ENCODE peak calls at places on chromosome 13, in six cellular contexts. N is stimulated activated CD4-positive, alpha-beta T cell treated with anti-CD3 and anti-CD28 coated beads, Interleukin-2, amount 100 ng/mL, for 24 hours; R is ascending aorta; Q is activated gamma-delta T cell treated with Interleukin-2 at 50 U/mL for 16 hours; G is activated T-cell treated with anti-CD3 and anti-CD28 coated beads for 1 hour; D is psoas muscle. H is an unnamed sample.
A peak's percentile ranks its signal among the peaks of the same experiment; 100 is the strongest.

GRCh38 chr13:112679381-112679780 is 10.5 kb upstream of the ATP11A start:
- DNase-seq in Q (no peak), R (peak; percentile 56), D (no peak), G (no peak), N (peak; percentile 12), H (no peak)

GRCh38 chr13:48655291-48655690 is 1.6 kb downstream of the CYSLTR2 start:
- DNase-seq in R (no peak), Q (no peak), D (no peak), N (no peak), G (no peak), H (no peak)

GRCh38 chr13:78881746-78882145 is 222.8 kb upstream of the OBI1 start:
- DNase-seq in G (no peak), D (no peak), R (no peak), Q (no peak), N (no peak), H (no peak)

GRCh38 chr13:40608308-40608707 is 58.1 kb downstream of the FOXO1 start:
- DNase-seq in G (no peak), Q (no peak), R (no peak), D (no peak), N (no peak), H (no peak)

GRCh38 chr13:30895773-30896172 is 10.3 kb upstream of the MEDAG start:
- DNase-seq in G (no peak), D (peak; percentile 87), Q (no peak), N (no peak), R (peak; percentile 93), H (no peak)

GRCh38 chr13:46289260-46289955 is 77.7 kb downstream of the LRRC63 start:
- DNase-seq in R (no peak), N (no peak), D (no peak), Q (no peak), G (no peak), H (no peak)

GRCh38 chr13:79735228-79735627 is 254.3 kb downstream of the NDFIP2 start:
- DNase-seq in R (no peak), N (no peak), D (no peak), Q (no peak), G (no peak), H (no peak)

GRCh38 chr13:74768521-74769090 is 634.4 kb upstream of the KLF12 start:
- DNase-seq in N (no peak), G (no peak), Q (no peak), D (no peak), R (no peak), H (no peak)

GRCh38 chr13:29996316-29996715 is 145.9 kb upstream of the UBL3 start:
- DNase-seq in N (no peak), R (no peak), D (no peak), G (no peak), Q (no peak), H (no peak)

GRCh38 chr13:40875048-40875447 is 85.6 kb downstream of the SLC25A15 start:
- DNase-seq in N (no peak), D (no peak), G (no peak), Q (no peak), R (no peak), H (no peak)

GRCh38 chr13:40350283-40350992 is 316.0 kb downstream of the FOXO1 start:
- DNase-seq in G (no peak), D (peak; percentile 80), N (no peak), R (peak; percentile 11), Q (no peak), H (no peak)

GRCh38 chr13:60155978-60156377 is 7.8 kb downstream of the DIAPH3 start:
- DNase-seq in G (no peak), N (no peak), R (no peak), Q (no peak), D (no peak), H (no peak)

GRCh38 chr13:49877629-49878218 is 58.4 kb downstream of the SPRYD7 start:
- DNase-seq in Q (no peak), N (no peak), R (no peak), D (no peak), G (no peak), H (no peak)

H was measured in activated CD4-positive, alpha-beta T cell treated with anti-CD3 and anti-CD28 coated beads for 36 hours.